ENCODE peak calls at places on chromosomes 3 and 15, in ten cellular contexts. M is HFFc6; O is non-pigmented ciliary epithelial cell; Z is amygdala; H is activated CD4-positive, alpha-beta T cell treated with anti-CD3 and anti-CD28 coated beads, Interleukin-2, amount 50 U/mL, for 24 hours; W is PC-3; X is mesothelial cell of epicardium; F is left ventricle myocardium inferior; V is GDM1; Q is progenitor cell of endocrine pancreas. D is an unnamed sample.

GRCh38 chr3:98233468-98233867 is 30.6 kb upstream of the OR5H6 start:
- DNase-seq in M (no peak), O (no peak), Z (no peak), H (no peak), W (no peak), X (no peak), F (no peak), V (no peak), Q (no peak), D (no peak)

GRCh38 chr15:66290518-66290917 is 2.9 kb upstream of the DIS3L start:
- DNase-seq in M (no peak), O (no peak), Z (no peak), H (no peak), W (no peak), X (no peak), F (no peak), V (no peak), Q (no peak), D (no peak)

GRCh38 chr15:48313216-48313615 is 18.0 kb upstream of the DUT start:
- DNase-seq in M (no peak), O (no peak), Z (no peak), H (no peak), W (no peak), X (no peak), F (no peak), V (no peak), Q (no peak), D (no peak)

GRCh38 chr15:95626501-95627361 is 703.8 kb upstream of the NR2F2 start:
- DNase-seq in M (no peak), O (no peak), Z (no peak), H (no peak), W (no peak), X (no peak), F (peak), V (no peak), Q (no peak), D (no peak)

GRCh38 chr15:77071338-77072223 is 672 bp upstream of the TSPAN3 start:
- DNase-seq in M (no peak), O (no peak), Z (no peak), H (no peak), W (no peak), X (no peak), F (no peak), V (no peak), Q (no peak), D (no peak)

GRCh38 chr15:57865294-57865693 is 158.8 kb downstream of the POLR2M start:
- DNase-seq in M (no peak), O (no peak), Z (no peak), H (no peak), W (peak), X (no peak), F (no peak), V (no peak), Q (no peak), D (peak)

GRCh38 chr3:15181964-15182363 is 24.1 kb upstream of the CAPN7 start:
- DNase-seq in M (no peak), O (no peak), Z (no peak), H (no peak), W (no peak), X (no peak), F (no peak), V (no peak), Q (no peak), D (no peak)

GRCh38 chr3:183148056-183148455 is 14.5 kb downstream of the LAMP3 start:
- DNase-seq in M (peak), O (peak), Z (no peak), H (no peak), W (peak), X (no peak), F (no peak), V (no peak), Q (no peak), D (no peak)

GRCh38 chr3:182710557-182711157 is 82.6 kb upstream of the ATP11B start:
- DNase-seq in M (peak), O (no peak), Z (no peak), H (no peak), W (peak), X (no peak), F (no peak), V (no peak), Q (no peak), D (no peak)

GRCh38 chr15:73329501-73330200 is 39.1 kb downstream of the HCN4 start:
- DNase-seq in M (no peak), O (no peak), Z (no peak), H (no peak), W (no peak), X (no peak), F (no peak), V (no peak), Q (no peak), D (peak)

GRCh38 chr3:171113716-171114115 is 87.2 kb upstream of the SLC2A2 start:
- DNase-seq in M (no peak), O (no peak), Z (no peak), H (no peak), W (no peak), X (no peak), F (no peak), V (no peak), Q (no peak), D (no peak)

GRCh38 chr3:171829841-171830559 is 13.1 kb upstream of the TMEM212 start:
- DNase-seq in M (peak), O (no peak), Z (peak), H (no peak), W (peak), X (peak), F (peak), V (no peak), Q (peak), D (peak)

GRCh38 chr3:146770301-146770700 is 165.2 kb upstream of the PLSCR5 start:
- DNase-seq in M (no peak), O (no peak), Z (no peak), H (no peak), W (no peak), X (no peak), F (no peak), V (no peak), Q (no peak), D (no peak)

D was measured in testis.